ENCODE peak calls at places on chromosome 9, in four cellular contexts. R is GM23338, Y is endothelial cell of umbilical vein, S is HCT116. G is an unnamed sample.

GRCh38 chr9:20220286-20220685 is 402.0 kb downstream of the MLLT3 start:
- DNase-seq in S (no peak), Y (no peak), R (no peak), G (no peak)

GRCh38 chr9:27524236-27524635 is at the start of gene IFNK:
- DNase-seq in R (no peak), Y (no peak), S (no peak), G (peak; percentile 10)

GRCh38 chr9:95189230-95190098 is 128.0 kb downstream of the FANCC start:
- DNase-seq in Y (peak; percentile 95), R (no peak), S (no peak), G (no peak)

GRCh38 chr9:68981825-68982224 is 32.1 kb downstream of the PRKACG start:
- DNase-seq in S (no peak), Y (no peak), R (peak; percentile 33), G (peak; percentile 7)

GRCh38 chr9:21836437-21837161 is 34.2 kb downstream of the MTAP start:
- DNase-seq in R (no peak), Y (peak; percentile 98), S (peak; percentile 94), G (peak; percentile 97)

GRCh38 chr9:35366627-35367026 is 123.3 kb upstream of the RUSC2 start:
- DNase-seq in S (no peak), Y (no peak), R (no peak), G (no peak)

GRCh38 chr9:84940294-84940693 is 270.8 kb downstream of the NTRK2 start:
- DNase-seq in R (no peak), Y (no peak), S (no peak), G (no peak)

GRCh38 chr9:18606831-18607230 is 132.9 kb downstream of the ADAMTSL1 start:
- DNase-seq in S (no peak), R (peak; percentile 71), Y (peak; percentile 44), G (no peak)

GRCh38 chr9:88747768-88748167 is 212.8 kb downstream of the NXNL2 start:
- DNase-seq in R (peak; percentile 24), Y (peak; percentile 36), S (no peak), G (peak; percentile 72)

GRCh38 chr9:131420913-131421312 is 27.0 kb downstream of the PRRC2B start:
- DNase-seq in Y (no peak), S (no peak), R (peak; percentile 56), G (no peak)
- TF ChIP-seq CTCF in Y (no peak), S (no peak), R (no peak), G (no peak)

DNA sequence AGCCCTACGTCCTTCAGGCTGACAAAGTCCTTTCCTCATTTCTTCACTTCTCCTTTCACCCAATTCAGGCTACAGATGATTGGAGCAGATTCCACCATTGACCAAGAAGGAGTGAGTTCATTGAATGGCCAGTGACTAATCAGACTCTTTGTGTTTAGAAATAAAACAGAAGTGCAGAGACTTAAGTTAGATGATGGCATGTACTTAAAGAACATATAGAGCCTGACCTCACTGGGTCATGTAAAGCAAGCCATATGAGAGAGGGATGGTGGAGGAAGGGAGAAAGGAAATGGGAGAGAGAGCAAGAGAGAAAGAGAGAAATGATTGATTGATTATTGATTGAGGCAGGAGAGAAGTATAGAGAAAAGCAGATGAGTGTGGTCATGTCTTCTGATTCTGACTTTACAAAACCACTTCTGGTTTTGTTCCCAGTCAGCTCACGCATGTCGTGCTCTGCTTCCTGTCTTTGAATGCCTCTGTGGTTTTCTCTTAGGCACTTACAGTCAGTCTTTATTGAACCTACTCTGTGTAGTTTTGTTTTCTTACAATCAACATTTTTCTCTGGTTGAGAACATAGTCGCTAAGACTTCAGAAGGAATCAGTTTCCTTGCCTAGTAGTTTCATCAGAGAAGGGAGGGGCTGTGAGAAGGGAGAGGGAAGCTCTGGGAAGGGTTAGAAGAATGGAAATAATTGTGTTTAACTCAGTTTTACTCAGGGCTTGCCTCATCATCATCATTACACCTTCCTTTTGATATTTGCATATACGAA is 149.2 kb upstream of the KLF9 start:
- DNase-seq in S (no peak), R (no peak), Y (no peak), G (no peak)
- TF ChIP-seq EZH2 in S (no peak), R (no peak), Y (no peak), G (no peak)

GRCh38 chr9:113695901-113696300 is 180.2 kb upstream of the ZNF618 start:
- DNase-seq in S (peak; percentile 66), R (no peak), Y (no peak), G (peak; percentile 87)

GRCh38 chr9:113687680-113688371 is 188.3 kb upstream of the ZNF618 start:
- DNase-seq in S (no peak), R (peak; percentile 52), Y (no peak), G (no peak)

GRCh38 chr9:113690055-113690740 is 185.9 kb upstream of the ZNF618 start:
- DNase-seq in Y (no peak), S (no peak), R (peak; percentile 17), G (no peak)

GRCh38 chr9:113694912-113695900 is 180.9 kb upstream of the ZNF618 start:
- DNase-seq in Y (no peak), R (no peak), S (no peak), G (peak; percentile 1)

DNA sequence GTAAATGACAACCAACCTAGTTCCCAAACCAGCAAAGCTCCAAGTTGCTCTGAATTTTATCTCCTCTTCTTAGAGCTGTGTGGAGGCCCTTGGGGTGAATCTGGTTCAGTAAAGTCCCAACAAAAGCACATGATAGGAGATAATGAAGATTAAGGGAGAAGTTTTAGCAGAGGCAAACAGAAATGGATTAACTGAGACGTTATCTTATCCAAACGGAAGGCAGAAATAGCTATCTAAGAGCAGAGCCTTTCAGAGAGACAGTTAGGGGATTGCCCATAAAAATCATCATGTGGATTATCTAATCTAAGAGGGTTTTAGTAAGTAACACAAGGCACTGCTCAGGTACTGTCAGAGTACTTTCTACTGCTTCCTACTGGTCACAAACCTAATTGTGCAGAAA is 183.8 kb upstream of the ZNF618 start:
- DNase-seq in S (no peak), R (no peak), Y (no peak), G (no peak)
- TF ChIP-seq CTCF in S (no peak), R (no peak), Y (no peak), G (no peak)

GRCh38 chr9:33447404-33448158 is at the start of gene AQP3:
- DNase-seq in Y (peak; percentile 51), R (peak; percentile 89), S (no peak), G (peak; percentile 37)
- TF ChIP-seq EZH2 in Y (no peak), R (no peak), S (no peak), G (no peak)

GRCh38 chr9:72509635-72510034 is 11.8 kb upstream of the TMC1 start:
- DNase-seq in S (no peak), Y (peak; percentile 40), R (no peak), G (peak; percentile 44)

GRCh38 chr9:72509053-72509452 is 12.4 kb upstream of the TMC1 start:
- DNase-seq in Y (peak; percentile 30), S (no peak), R (no peak), G (peak; percentile 48)

GRCh38 chr9:72506615-72507014 is 14.8 kb upstream of the TMC1 start:
- DNase-seq in S (no peak), Y (no peak), R (no peak), G (no peak)
- TF ChIP-seq CTCF in S (no peak), Y (no peak), R (no peak), G (no peak)

GRCh38 chr9:37034320-37034937 is 361 bp upstream of the PAX5 start:
- DNase-seq in Y (no peak), S (no peak), R (peak; percentile 80), G (peak; percentile 40)
- TF ChIP-seq EZH2 in Y (peak; percentile 92), S (no peak), R (peak; percentile 82), G (no peak)

DNA sequence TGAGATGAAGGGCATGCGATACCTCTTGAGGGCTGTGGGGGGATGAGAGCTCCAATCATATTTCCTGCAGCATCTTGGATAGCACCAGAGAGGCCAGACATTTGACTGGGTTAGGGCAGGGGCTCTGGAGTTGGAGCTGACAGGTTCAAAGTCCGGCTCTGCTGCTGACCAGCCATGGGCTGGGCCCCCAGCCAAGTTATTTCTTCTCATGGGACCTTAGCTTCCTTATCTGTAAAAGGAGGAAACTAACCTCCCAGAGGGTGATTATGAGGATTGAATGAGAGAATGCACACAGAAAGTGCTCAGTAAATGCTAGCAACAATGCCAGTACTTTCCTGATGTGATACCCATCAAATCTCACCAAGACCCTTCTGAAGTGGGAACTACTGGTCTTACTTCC is 65.2 kb upstream of the SLC25A51 start:
- DNase-seq in Y (peak; percentile 84), R (no peak), S (no peak), G (no peak)
- TF ChIP-seq CTCF in Y (no peak), R (no peak), S (no peak), G (no peak)

GRCh38 chr9:109498195-109499060 is at the start of gene PTPN3:
- DNase-seq in R (peak; percentile 46), S (no peak), Y (no peak), G (peak; percentile 34)

GRCh38 chr9:109497193-109498165 is 628 bp downstream of the PTPN3 start:
- DNase-seq in R (peak; percentile 28), S (no peak), Y (no peak), G (peak; percentile 55)

GRCh38 chr9:109499061-109499630 is 1.0 kb upstream of the PTPN3 start:
- DNase-seq in R (peak; percentile 27), S (no peak), Y (no peak), G (no peak)

GRCh38 chr9:109500421-109500974 is 2.4 kb upstream of the PTPN3 start:
- DNase-seq in S (no peak), Y (no peak), R (no peak), G (no peak)

GRCh38 chr9:109499631-109500120 is 1.6 kb upstream of the PTPN3 start:
- DNase-seq in R (peak; percentile 74), S (no peak), Y (no peak), G (peak; percentile 64)
- TF ChIP-seq EZH2 in R (no peak), S (no peak), Y (no peak), G (no peak)

GRCh38 chr9:126293522-126293889 is 33.1 kb upstream of the MVB12B start:
- DNase-seq in R (peak; percentile 37), S (no peak), Y (no peak), G (no peak)
- TF ChIP-seq CTCF in R (peak; percentile 56), S (peak; percentile 71), Y (peak; percentile 38), G (peak; percentile 45)

G was measured in PC-3.